ENCODE peak calls at places on chromosome 3, in six cellular contexts. C is A172; Y is NCI-H345; F is HFFc6; I is stimulated activated CD4-positive, alpha-beta T cell treated with anti-CD3 and anti-CD28 coated beads, Interleukin-15, amount 100 ng/mL, for 1 hour; R is pancreas. V is an unnamed sample.

GRCh38 chr3:76429536-76430177 is 610.2 kb upstream of the ROBO2 start:
- DNase-seq in Y (no peak), F (no peak), I (no peak), R (no peak), C (no peak), V (no peak)

GRCh38 chr3:158912621-158913020 is 110.8 kb downstream of the MFSD1 start:
- DNase-seq in I (no peak), Y (no peak), R (no peak), F (no peak), C (no peak), V (no peak)

GRCh38 chr3:183159319-183159718 is 3.2 kb downstream of the LAMP3 start:
- DNase-seq in C (no peak), Y (no peak), I (no peak), F (no peak), R (no peak), V (no peak)

GRCh38 chr3:102532901-102533300 is 98.1 kb downstream of the ZPLD1 start:
- DNase-seq in I (no peak), F (peak), C (peak), R (no peak), Y (no peak), V (no peak)

GRCh38 chr3:141383555-141384129 is 15.3 kb downstream of the ZBTB38 start:
- DNase-seq in R (no peak), Y (no peak), C (no peak), F (peak), I (no peak), V (no peak)

GRCh38 chr3:41424543-41425300 is 225.4 kb downstream of the CTNNB1 start:
- DNase-seq in C (no peak), F (no peak), Y (no peak), I (no peak), R (no peak), V (no peak)

GRCh38 chr3:170614214-170614966 is 28.5 kb upstream of the SLC7A14 start:
- DNase-seq in I (no peak), F (peak), C (peak), Y (no peak), R (peak), V (no peak)

GRCh38 chr3:113174806-113175490 is 36.4 kb upstream of the BOC start:
- DNase-seq in F (no peak), I (no peak), R (no peak), Y (no peak), C (no peak), V (no peak)

GRCh38 chr3:49460956-49461355 is 9.1 kb upstream of the DAG1 start:
- DNase-seq in I (no peak), R (no peak), C (no peak), Y (no peak), F (no peak), V (no peak)

GRCh38 chr3:141370065-141370533 is 1.8 kb downstream of the ZBTB38 start:
- DNase-seq in Y (no peak), F (peak), I (no peak), R (peak), C (peak), V (no peak)

GRCh38 chr3:156150434-156151066 is 30.2 kb downstream of the KCNAB1 start:
- DNase-seq in F (peak), I (no peak), C (peak), Y (peak), R (peak), V (no peak)

GRCh38 chr3:40557558-40558161 is 32.9 kb downstream of the ZNF621 start:
- DNase-seq in Y (no peak), R (no peak), F (no peak), C (no peak), I (no peak), V (no peak)

GRCh38 chr3:184738982-184739381 is 27.1 kb upstream of the MAGEF1 start:
- DNase-seq in I (no peak), Y (no peak), C (no peak), F (no peak), R (peak), V (peak)

GRCh38 chr3:188051801-188052228 is 102.1 kb upstream of the LPP start:
- DNase-seq in R (no peak), I (no peak), C (no peak), Y (no peak), F (no peak), V (no peak)

GRCh38 chr3:52361893-52362292 is 45.8 kb downstream of the DNAH1 start:
- DNase-seq in F (no peak), I (no peak), Y (no peak), R (no peak), C (no peak), V (no peak)

GRCh38 chr3:46930945-46931403 is 45.6 kb downstream of the CCDC12 start:
- DNase-seq in C (no peak), I (no peak), F (no peak), R (no peak), Y (no peak), V (no peak)

GRCh38 chr3:45104715-45105711 is 41.2 kb downstream of the CDCP1 start:
- DNase-seq in F (peak), Y (no peak), R (no peak), I (no peak), C (peak), V (no peak)

GRCh38 chr3:99366663-99367429 is 271.5 kb upstream of the COL8A1 start:
- DNase-seq in I (no peak), C (no peak), F (no peak), R (no peak), Y (no peak), V (no peak)

GRCh38 chr3:33141006-33141405 is 27.2 kb downstream of the CRTAP start:
- DNase-seq in R (no peak), I (no peak), Y (no peak), C (no peak), F (no peak), V (no peak)

GRCh38 chr3:114056130-114057010 is at the start of the genes CCDC191 and QTRT2:
- DNase-seq in C (peak), R (peak), Y (peak), I (peak), F (peak), V (peak)

GRCh38 chr3:185825639-185826481 is 1.0 kb upstream of the IGF2BP2 start:
- DNase-seq in F (no peak), I (peak), C (no peak), R (peak), Y (peak), V (no peak)

GRCh38 chr3:11602886-11603285 is 40.8 kb downstream of the VGLL4 start:
- DNase-seq in F (no peak), I (no peak), C (no peak), R (no peak), Y (no peak), V (peak)

GRCh38 chr3:72303926-72304325 is 519.0 kb upstream of the PROK2 start:
- DNase-seq in C (no peak), R (no peak), Y (no peak), F (no peak), I (no peak), V (no peak)

GRCh38 chr3:57421336-57421735 is 122.8 kb downstream of the DNAH12 start:
- DNase-seq in F (no peak), R (no peak), C (no peak), Y (no peak), I (no peak), V (no peak)

GRCh38 chr3:142888484-142889262 is at the start of gene PCOLCE2:
- DNase-seq in F (no peak), Y (peak), C (peak), I (peak), R (peak), V (no peak)

GRCh38 chr3:24958910-24959447 is 464.3 kb upstream of the THRB start:
- DNase-seq in R (no peak), F (no peak), I (no peak), Y (no peak), C (no peak), V (no peak)